ENCODE peak calls at places on chromosomes 13 and 19, in seven cellular contexts. N, P, F, J, R, A and W are unnamed samples.

GRCh38 chr13:36599641-36600040 is 74.2 kb upstream of the SERTM1 start:
- DNase-seq in N (no peak), P (no peak), F (no peak), J (no peak), R (no peak), A (no peak), W (no peak)

GRCh38 chr19:15612342-15612741 is 2.7 kb upstream of the CYP4F8 start:
- DNase-seq in N (no peak), P (no peak), F (no peak), J (no peak), R (no peak), A (no peak), W (no peak)

GRCh38 chr13:50222569-50223332 is 207.5 kb downstream of the KCNRG start:
- DNase-seq in N (peak; percentile 95), P (peak; percentile 14), F (peak; percentile 77), J (peak; percentile 37), R (peak; percentile 24), A (peak; percentile 91), W (no peak)

GRCh38 chr13:75217949-75218348 is 264.0 kb downstream of the TBC1D4 start:
- DNase-seq in N (peak; percentile 40), P (no peak), F (peak; percentile 79), J (no peak), R (no peak), A (peak; percentile 19), W (no peak)

GRCh38 chr13:49097374-49097773 is 121.7 kb downstream of the FNDC3A start:
- DNase-seq in N (peak; percentile 97), P (no peak), F (peak; percentile 54), J (no peak), R (no peak), A (peak; percentile 21), W (no peak)

GRCh38 chr19:1410789-1411188 is 3.4 kb downstream of the DAZAP1 start:
- DNase-seq in N (no peak), P (no peak), F (no peak), J (peak; percentile 34), R (no peak), A (no peak), W (no peak)

GRCh38 chr13:66689037-66689619 is 541.0 kb downstream of the PCDH9 start:
- DNase-seq in N (peak; percentile 11), P (no peak), F (peak; percentile 10), J (no peak), R (no peak), A (no peak), W (no peak)

GRCh38 chr13:31870511-31870910 is 131.2 kb downstream of the RXFP2 start:
- DNase-seq in N (peak; percentile 46), P (no peak), F (no peak), J (no peak), R (no peak), A (no peak), W (no peak)

GRCh38 chr19:55488986-55489710 is 912 bp downstream of the SSC5D start:
- DNase-seq in N (peak; percentile 30), P (no peak), F (peak; percentile 49), J (peak; percentile 82), R (no peak), A (no peak), W (no peak)

GRCh38 chr13:102769679-102770078 is 3.9 kb downstream of the TEX30 start:
- DNase-seq in N (peak; percentile 31), P (no peak), F (no peak), J (no peak), R (no peak), A (no peak), W (no peak)

GRCh38 chr13:44193731-44194130 is 179.9 kb upstream of the SERP2 start:
- DNase-seq in N (no peak), P (no peak), F (no peak), J (no peak), R (no peak), A (no peak), W (no peak)

GRCh38 chr13:39159971-39160370 is 121.7 kb downstream of the NHLRC3 start:
- DNase-seq in N (no peak), P (no peak), F (no peak), J (no peak), R (no peak), A (no peak), W (no peak)

GRCh38 chr19:55250262-55251036 is 8.4 kb downstream of the PPP6R1 start:
- DNase-seq in N (no peak), P (no peak), F (no peak), J (peak; percentile 58), R (no peak), A (no peak), W (no peak)

GRCh38 chr13:37701972-37702371 is 103.4 kb upstream of the POSTN start:
- DNase-seq in N (peak; percentile 98), P (no peak), F (peak; percentile 94), J (no peak), R (no peak), A (peak; percentile 98), W (no peak)

GRCh38 chr13:45331981-45332830 is 8.8 kb downstream of the TPT1 start:
- DNase-seq in N (peak; percentile 95), P (no peak), F (peak; percentile 93), J (no peak), R (no peak), A (peak; percentile 91), W (no peak)

GRCh38 chr13:110070511-110071120 is 236.3 kb downstream of the COL4A1 start:
- DNase-seq in N (peak; percentile 90), P (no peak), F (peak; percentile 89), J (no peak), R (no peak), A (no peak), W (no peak)

DNA sequence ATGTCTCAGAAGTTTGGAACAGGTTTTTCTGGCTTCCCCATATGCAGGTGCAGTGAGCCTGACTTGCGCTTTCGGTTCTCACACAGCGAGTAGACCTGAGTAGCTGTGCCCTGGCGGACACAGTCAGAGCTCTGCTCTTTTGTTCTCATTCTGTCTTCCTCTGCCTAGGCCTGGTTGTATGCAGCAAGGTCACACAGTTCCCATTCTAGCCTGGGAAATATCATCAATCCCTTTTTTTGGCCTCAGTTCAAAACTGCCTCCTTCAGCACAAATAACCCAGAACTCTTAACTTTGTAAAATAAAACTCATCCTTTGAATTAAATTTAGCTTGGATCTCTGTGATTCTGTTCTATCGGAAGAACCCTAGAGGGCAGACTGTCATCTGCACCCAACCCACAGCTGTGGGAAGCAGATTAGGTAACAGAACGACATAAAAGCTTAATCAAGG is 10.2 kb downstream of the OXGR1 start:
- DNase-seq in N (peak; percentile 12), P (peak; percentile 34), F (no peak), J (no peak), R (peak; percentile 7), A (no peak), W (no peak)
- TF ChIP-seq CTCF in N (peak; percentile 16), P (no peak), F (peak; percentile 10), J (no peak), R (no peak), A (no peak), W (peak; percentile 15)

GRCh38 chr13:41403983-41404382 is 53.4 kb upstream of the RGCC start:
- DNase-seq in N (no peak), P (no peak), F (no peak), J (no peak), R (no peak), A (no peak), W (no peak)

GRCh38 chr13:41402695-41403511 is 54.4 kb upstream of the RGCC start:
- DNase-seq in N (no peak), P (peak; percentile 28), F (no peak), J (peak; percentile 44), R (no peak), A (no peak), W (no peak)

GRCh38 chr13:41398494-41399190 is 58.7 kb upstream of the RGCC start:
- DNase-seq in N (no peak), P (no peak), F (no peak), J (no peak), R (peak; percentile 30), A (no peak), W (no peak)

GRCh38 chr13:41405367-41405766 is 52.0 kb upstream of the RGCC start:
- DNase-seq in N (no peak), P (no peak), F (no peak), J (no peak), R (no peak), A (no peak), W (no peak)

DNA sequence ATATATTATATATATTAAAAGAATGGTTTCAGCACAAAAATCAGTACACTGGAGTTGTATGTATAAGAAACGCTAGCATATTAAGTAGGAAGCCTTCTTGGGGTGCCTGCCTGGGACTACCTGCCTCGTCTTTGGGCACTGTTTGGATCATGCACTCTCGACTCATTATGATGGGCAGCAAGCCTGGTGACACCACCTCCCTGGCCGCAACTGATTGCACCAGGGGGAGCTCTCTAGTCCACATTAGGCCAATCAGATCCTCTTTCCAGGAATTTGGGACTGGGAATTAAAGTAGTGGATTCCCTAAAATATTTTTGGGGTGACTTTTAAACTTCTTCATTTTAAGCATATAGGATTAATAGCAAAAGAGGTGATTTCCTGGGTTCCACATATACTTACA is 56.0 kb upstream of the RGCC start:
- DNase-seq in N (no peak), P (peak; percentile 41), F (no peak), J (no peak), R (no peak), A (no peak), W (no peak)
- TF ChIP-seq CTCF in N (peak; percentile 6), P (no peak), F (no peak), J (no peak), R (no peak), A (no peak), W (no peak)

GRCh38 chr13:78404961-78405360 is 198.4 kb downstream of the POU4F1 start:
- DNase-seq in N (no peak), P (no peak), F (no peak), J (no peak), R (no peak), A (no peak), W (no peak)
- TF ChIP-seq CTCF in N (no peak), P (no peak), F (no peak), J (no peak), R (no peak), A (no peak), W (no peak)

GRCh38 chr19:18771328-18772242 is 19.5 kb downstream of the COMP start:
- DNase-seq in N (no peak), P (peak; percentile 60), F (no peak), J (peak; percentile 72), R (peak; percentile 25), A (no peak), W (no peak)
- TF ChIP-seq CTCF in N (peak; percentile 11), P (no peak), F (peak; percentile 21), J (no peak), R (no peak), A (peak; percentile 29), W (peak; percentile 25)

GRCh38 chr19:42857544-42857867 is 22.0 kb downstream of the PSG1 start:
- DNase-seq in N (no peak), P (no peak), F (no peak), J (no peak), R (no peak), A (no peak), W (no peak)
- TF ChIP-seq CTCF in N (no peak), P (peak; percentile 5), F (no peak), J (no peak), R (peak; percentile 38), A (no peak), W (no peak)

GRCh38 chr19:37317403-37318209 is 53.3 kb upstream of the ZNF527 start:
- DNase-seq in N (peak; percentile 99), P (peak; percentile 92), F (peak; percentile 100), J (peak; percentile 95), R (peak; percentile 95), A (peak; percentile 98), W (peak; percentile 94)
- TF ChIP-seq CTCF in N (peak; percentile 3), P (no peak), F (peak; percentile 44), J (peak; percentile 32), R (no peak), A (peak; percentile 59), W (peak; percentile 43)